ENCODE peak calls at places on chromosomes 5 and 9, in four cellular contexts. V is mammary epithelial cell, N is GM12865, Q is Karpas-422. I is an unnamed sample.

GRCh38 chr5:58929726-58930125 is 346.9 kb downstream of the RAB3C start:
- DNase-seq in V (no peak), N (no peak), Q (no peak), I (no peak)

GRCh38 chr9:85522459-85523092 is 219.2 kb downstream of the AGTPBP1 start:
- DNase-seq in V (peak; percentile 31), N (peak; percentile 32), Q (no peak), I (peak; percentile 51)

GRCh38 chr5:90575712-90576111 is 17.1 kb downstream of the ADGRV1 start:
- DNase-seq in V (no peak), N (no peak), Q (no peak), I (no peak)

GRCh38 chr5:171453056-171453725 is 33.7 kb downstream of the FGF18 start:
- DNase-seq in V (no peak), N (no peak), Q (no peak), I (no peak)

GRCh38 chr9:99184427-99185327 is 37.1 kb downstream of the ALG2 start:
- DNase-seq in V (peak; percentile 77), N (peak; percentile 95), Q (peak; percentile 89), I (peak; percentile 86)

GRCh38 chr9:120435066-120435465 is 144.9 kb downstream of the CDK5RAP2 start:
- DNase-seq in V (no peak), N (no peak), Q (no peak), I (no peak)

GRCh38 chr9:71465392-71465791 is 302.9 kb downstream of the CEMIP2 start:
- DNase-seq in V (no peak), N (no peak), Q (no peak), I (no peak)

GRCh38 chr9:107786561-107786960 is 297.0 kb upstream of the KLF4 start:
- DNase-seq in V (no peak), N (no peak), Q (no peak), I (no peak)

GRCh38 chr9:8648271-8648670 is 848.7 kb upstream of the DMAC1 start:
- DNase-seq in V (no peak), N (no peak), Q (no peak), I (no peak)

GRCh38 chr9:29449294-29449693 is 1876.0 kb upstream of the C9orf72 start:
- DNase-seq in V (no peak), N (no peak), Q (no peak), I (no peak)

GRCh38 chr5:41346609-41347008 is 133.3 kb upstream of the C6 start:
- DNase-seq in V (no peak), N (no peak), Q (no peak), I (peak; percentile 13)

GRCh38 chr5:158676642-158677489 is 422.9 kb downstream of the EBF1 start:
- DNase-seq in V (no peak), N (peak; percentile 21), Q (no peak), I (no peak)

GRCh38 chr5:159451197-159452052 is 121.1 kb upstream of the IL12B start:
- DNase-seq in V (peak; percentile 84), N (no peak), Q (no peak), I (peak; percentile 87)

GRCh38 chr9:77826621-77827020 is 178.5 kb upstream of the GNA14 start:
- DNase-seq in V (no peak), N (no peak), Q (no peak), I (no peak)

GRCh38 chr9:94680020-94680419 is 40.7 kb upstream of the FBP1 start:
- DNase-seq in V (no peak), N (no peak), Q (no peak), I (no peak)

GRCh38 chr5:39906146-39906545 is 481.4 kb upstream of the DAB2 start:
- DNase-seq in V (peak; percentile 60), N (no peak), Q (no peak), I (peak; percentile 25)

GRCh38 chr5:74017112-74017511 is 391.1 kb downstream of the ARHGEF28 start:
- DNase-seq in V (peak; percentile 94), N (no peak), Q (no peak), I (peak; percentile 94)

GRCh38 chr9:78280982-78281668 is 15.8 kb upstream of the PSAT1 start:
- DNase-seq in V (no peak), N (no peak), Q (no peak), I (no peak)

GRCh38 chr9:134066923-134067851 is 639 bp downstream of the BRD3 start:
- DNase-seq in V (peak; percentile 19), N (peak; percentile 54), Q (peak; percentile 73), I (peak; percentile 32)

GRCh38 chr9:124266826-124267201 is 9.1 kb downstream of the NEK6 start:
- DNase-seq in V (no peak), N (no peak), Q (no peak), I (no peak)
- H3K4me3 ChIP-seq in V (no peak overlapping the region), N (peak overlapping the region; percentile 17), Q (peak overlapping the region; percentile 46), I (no peak overlapping the region)

DNA sequence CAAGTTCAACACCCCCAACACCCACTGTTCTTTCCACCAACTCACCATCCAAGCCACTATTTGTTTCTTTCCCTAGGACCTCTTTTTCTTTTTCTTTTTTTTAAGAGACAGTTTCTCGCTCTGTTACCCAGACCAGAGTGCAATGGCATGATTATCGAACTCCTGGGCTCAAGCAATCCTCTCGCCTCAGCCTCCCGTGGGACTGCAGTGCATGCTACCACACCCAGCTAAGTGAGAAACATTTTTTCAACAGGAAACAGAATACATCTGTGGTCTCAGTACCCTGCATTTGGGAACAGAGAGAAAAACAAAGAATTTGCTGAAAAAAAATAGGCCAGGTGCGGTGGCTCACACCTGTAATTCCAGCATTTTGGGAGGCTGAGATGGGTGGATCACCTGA is 24.6 kb downstream of the B4GALT1 start:
- DNase-seq in V (no peak), N (peak; percentile 84), Q (no peak), I (no peak)
- H3K4me3 ChIP-seq in V (no peak overlapping the region), N (peak overlapping the region; percentile 36), Q (no peak overlapping the region), I (no peak overlapping the region)

GRCh38 chr5:16936150-16937022 is at the start of gene MYO10:
- DNase-seq in V (peak; percentile 74), N (peak; percentile 38), Q (no peak), I (peak; percentile 84)

GRCh38 chr5:16934123-16934522 is 2.0 kb downstream of the MYO10 start:
- DNase-seq in V (peak; percentile 68), N (peak; percentile 45), Q (peak; percentile 77), I (peak; percentile 73)

GRCh38 chr5:16934669-16935068 is 1.4 kb downstream of the MYO10 start:
- DNase-seq in V (peak; percentile 30), N (no peak), Q (no peak), I (peak; percentile 38)

GRCh38 chr5:16937023-16937379 is 913 bp upstream of the MYO10 start:
- DNase-seq in V (peak; percentile 87), N (no peak), Q (no peak), I (peak; percentile 93)

GRCh38 chr5:16935271-16936149 is 578 bp downstream of the MYO10 start:
- DNase-seq in V (peak; percentile 90), N (peak; percentile 14), Q (no peak), I (peak; percentile 95)
- H3K4me3 ChIP-seq in V (peak overlapping the region; percentile 90), N (peak overlapping the region; percentile 7), Q (no peak overlapping the region), I (peak overlapping the region; percentile 83)

GRCh38 chr5:16932401-16932800 is 3.7 kb downstream of the MYO10 start:
- DNase-seq in V (no peak), N (no peak), Q (no peak), I (no peak)
- H3K4me3 ChIP-seq in V (no peak overlapping the region), N (no peak overlapping the region), Q (no peak overlapping the region), I (no peak overlapping the region)

GRCh38 chr5:141681295-141681694 is 735 bp downstream of the ARAP3 start:
- DNase-seq in V (no peak), N (no peak), Q (no peak), I (no peak)
- H3K4me3 ChIP-seq in V (peak overlapping the region; percentile 23), N (no peak overlapping the region), Q (no peak overlapping the region), I (peak overlapping the region; percentile 45)

GRCh38 chr9:130428096-130428665 is 16.6 kb upstream of the ASS1 start:
- DNase-seq in V (no peak), N (no peak), Q (no peak), I (no peak)
- H3K4me3 ChIP-seq in V (no peak overlapping the region), N (no peak overlapping the region), Q (no peak overlapping the region), I (no peak overlapping the region)

GRCh38 chr5:149423287-149424268 is 44.5 kb upstream of the IL17B start:
- DNase-seq in V (no peak), N (no peak), Q (no peak), I (no peak)
- H3K4me3 ChIP-seq in V (no peak overlapping the region), N (no peak overlapping the region), Q (no peak overlapping the region), I (no peak overlapping the region)